ENCODE peak calls at places on chromosomes 5 and 9, in nine cellular contexts. One of them, this sample, is unnamed.

GRCh38 chr5:158599132-158599531 is 500.6 kb downstream of the EBF1 start:
- DNase-seq in cardiac muscle cell: peak
- DNase-seq in mucosa of gallbladder: no peak
- DNase-seq in ACHN: no peak
- DNase-seq in heart left ventricle: no peak
- DNase-seq in activated CD4-positive, CD25-positive, alpha-beta regulatory T cell treated with anti-CD3 and anti-CD28 coated beads, Interleukin-2, amount 50 U/mL, for 16 hours: no peak
- DNase-seq in A172: no peak
- DNase-seq in type B pancreatic cell: no peak
- DNase-seq in stimulated activated CD8-positive, alpha-beta memory T cell treated with anti-CD3 and anti-CD28 coated beads, Interleukin-12 subunit alpha, Interleukin-12 subunit beta, amount 100 ng/mL, for 4 hours: no peak
- DNase-seq in this sample: no peak

GRCh38 chr5:39520232-39520572 is 95.4 kb upstream of the DAB2 start:
- DNase-seq in stimulated activated CD8-positive, alpha-beta memory T cell treated with anti-CD3 and anti-CD28 coated beads, Interleukin-12 subunit alpha, Interleukin-12 subunit beta, amount 100 ng/mL, for 4 hours: no peak
- DNase-seq in A172: peak
- DNase-seq in heart left ventricle: no peak
- DNase-seq in type B pancreatic cell: no peak
- DNase-seq in activated CD4-positive, CD25-positive, alpha-beta regulatory T cell treated with anti-CD3 and anti-CD28 coated beads, Interleukin-2, amount 50 U/mL, for 16 hours: no peak
- DNase-seq in ACHN: peak
- DNase-seq in cardiac muscle cell: peak
- DNase-seq in mucosa of gallbladder: no peak
- DNase-seq in this sample: no peak

GRCh38 chr9:87771251-87772006 is 45.5 kb downstream of the CTSL start:
- DNase-seq in type B pancreatic cell: no peak
- DNase-seq in stimulated activated CD8-positive, alpha-beta memory T cell treated with anti-CD3 and anti-CD28 coated beads, Interleukin-12 subunit alpha, Interleukin-12 subunit beta, amount 100 ng/mL, for 4 hours: no peak
- DNase-seq in cardiac muscle cell: no peak
- DNase-seq in ACHN: peak
- DNase-seq in A172: no peak
- DNase-seq in mucosa of gallbladder: no peak
- DNase-seq in heart left ventricle: no peak
- DNase-seq in activated CD4-positive, CD25-positive, alpha-beta regulatory T cell treated with anti-CD3 and anti-CD28 coated beads, Interleukin-2, amount 50 U/mL, for 16 hours: no peak
- DNase-seq in this sample: no peak

GRCh38 chr5:84603557-84604185 is 219.0 kb upstream of the EDIL3 start:
- DNase-seq in mucosa of gallbladder: no peak
- DNase-seq in stimulated activated CD8-positive, alpha-beta memory T cell treated with anti-CD3 and anti-CD28 coated beads, Interleukin-12 subunit alpha, Interleukin-12 subunit beta, amount 100 ng/mL, for 4 hours: no peak
- DNase-seq in A172: peak
- DNase-seq in heart left ventricle: no peak
- DNase-seq in cardiac muscle cell: peak
- DNase-seq in type B pancreatic cell: no peak
- DNase-seq in activated CD4-positive, CD25-positive, alpha-beta regulatory T cell treated with anti-CD3 and anti-CD28 coated beads, Interleukin-2, amount 50 U/mL, for 16 hours: no peak
- DNase-seq in ACHN: no peak
- DNase-seq in this sample: no peak

GRCh38 chr9:119289740-119290139 is 79.5 kb downstream of the BRINP1 start:
- DNase-seq in heart left ventricle: no peak
- DNase-seq in mucosa of gallbladder: peak
- DNase-seq in cardiac muscle cell: peak
- DNase-seq in stimulated activated CD8-positive, alpha-beta memory T cell treated with anti-CD3 and anti-CD28 coated beads, Interleukin-12 subunit alpha, Interleukin-12 subunit beta, amount 100 ng/mL, for 4 hours: no peak
- DNase-seq in A172: peak
- DNase-seq in ACHN: peak
- DNase-seq in activated CD4-positive, CD25-positive, alpha-beta regulatory T cell treated with anti-CD3 and anti-CD28 coated beads, Interleukin-2, amount 50 U/mL, for 16 hours: no peak
- DNase-seq in type B pancreatic cell: no peak
- DNase-seq in this sample: peak

GRCh38 chr9:25613709-25614108 is 64.5 kb downstream of the TUSC1 start:
- DNase-seq in type B pancreatic cell: no peak
- DNase-seq in stimulated activated CD8-positive, alpha-beta memory T cell treated with anti-CD3 and anti-CD28 coated beads, Interleukin-12 subunit alpha, Interleukin-12 subunit beta, amount 100 ng/mL, for 4 hours: no peak
- DNase-seq in mucosa of gallbladder: no peak
- DNase-seq in cardiac muscle cell: no peak
- DNase-seq in heart left ventricle: no peak
- DNase-seq in A172: no peak
- DNase-seq in activated CD4-positive, CD25-positive, alpha-beta regulatory T cell treated with anti-CD3 and anti-CD28 coated beads, Interleukin-2, amount 50 U/mL, for 16 hours: no peak
- DNase-seq in ACHN: no peak
- DNase-seq in this sample: no peak

GRCh38 chr9:107548298-107549142 is 59.0 kb upstream of the KLF4 start:
- DNase-seq in mucosa of gallbladder: no peak
- DNase-seq in heart left ventricle: no peak
- DNase-seq in ACHN: peak
- DNase-seq in type B pancreatic cell: no peak
- DNase-seq in A172: peak
- DNase-seq in stimulated activated CD8-positive, alpha-beta memory T cell treated with anti-CD3 and anti-CD28 coated beads, Interleukin-12 subunit alpha, Interleukin-12 subunit beta, amount 100 ng/mL, for 4 hours: no peak
- DNase-seq in cardiac muscle cell: peak
- DNase-seq in activated CD4-positive, CD25-positive, alpha-beta regulatory T cell treated with anti-CD3 and anti-CD28 coated beads, Interleukin-2, amount 50 U/mL, for 16 hours: no peak
- DNase-seq in this sample: no peak

GRCh38 chr5:1411099-1411498 is 34.1 kb downstream of the SLC6A3 start:
- DNase-seq in stimulated activated CD8-positive, alpha-beta memory T cell treated with anti-CD3 and anti-CD28 coated beads, Interleukin-12 subunit alpha, Interleukin-12 subunit beta, amount 100 ng/mL, for 4 hours: no peak
- DNase-seq in heart left ventricle: peak
- DNase-seq in ACHN: no peak
- DNase-seq in mucosa of gallbladder: no peak
- DNase-seq in activated CD4-positive, CD25-positive, alpha-beta regulatory T cell treated with anti-CD3 and anti-CD28 coated beads, Interleukin-2, amount 50 U/mL, for 16 hours: no peak
- DNase-seq in cardiac muscle cell: no peak
- DNase-seq in type B pancreatic cell: no peak
- DNase-seq in A172: no peak
- DNase-seq in this sample: no peak

GRCh38 chr9:101566904-101567724 is 27.7 kb downstream of the PPP3R2 start:
- DNase-seq in heart left ventricle: no peak
- DNase-seq in activated CD4-positive, CD25-positive, alpha-beta regulatory T cell treated with anti-CD3 and anti-CD28 coated beads, Interleukin-2, amount 50 U/mL, for 16 hours: no peak
- DNase-seq in ACHN: peak
- DNase-seq in A172: peak
- DNase-seq in stimulated activated CD8-positive, alpha-beta memory T cell treated with anti-CD3 and anti-CD28 coated beads, Interleukin-12 subunit alpha, Interleukin-12 subunit beta, amount 100 ng/mL, for 4 hours: no peak
- DNase-seq in cardiac muscle cell: peak
- DNase-seq in mucosa of gallbladder: no peak
- DNase-seq in type B pancreatic cell: no peak
- DNase-seq in this sample: no peak

GRCh38 chr9:32665101-32665500 is 29.6 kb upstream of the TAF1L start:
- DNase-seq in heart left ventricle: no peak
- DNase-seq in cardiac muscle cell: no peak
- DNase-seq in type B pancreatic cell: no peak
- DNase-seq in ACHN: no peak
- DNase-seq in activated CD4-positive, CD25-positive, alpha-beta regulatory T cell treated with anti-CD3 and anti-CD28 coated beads, Interleukin-2, amount 50 U/mL, for 16 hours: no peak
- DNase-seq in A172: peak
- DNase-seq in stimulated activated CD8-positive, alpha-beta memory T cell treated with anti-CD3 and anti-CD28 coated beads, Interleukin-12 subunit alpha, Interleukin-12 subunit beta, amount 100 ng/mL, for 4 hours: no peak
- DNase-seq in mucosa of gallbladder: no peak
- DNase-seq in this sample: no peak

GRCh38 chr9:87387351-87388055 is 110.2 kb upstream of the DAPK1 start:
- DNase-seq in type B pancreatic cell: peak
- DNase-seq in mucosa of gallbladder: no peak
- DNase-seq in cardiac muscle cell: no peak
- DNase-seq in ACHN: peak
- DNase-seq in A172: peak
- DNase-seq in stimulated activated CD8-positive, alpha-beta memory T cell treated with anti-CD3 and anti-CD28 coated beads, Interleukin-12 subunit alpha, Interleukin-12 subunit beta, amount 100 ng/mL, for 4 hours: no peak
- DNase-seq in activated CD4-positive, CD25-positive, alpha-beta regulatory T cell treated with anti-CD3 and anti-CD28 coated beads, Interleukin-2, amount 50 U/mL, for 16 hours: no peak
- DNase-seq in heart left ventricle: no peak
- DNase-seq in this sample: no peak

GRCh38 chr9:121289554-121290370 is 21.8 kb downstream of the GSN start:
- DNase-seq in A172: no peak
- DNase-seq in mucosa of gallbladder: no peak
- DNase-seq in cardiac muscle cell: peak
- DNase-seq in stimulated activated CD8-positive, alpha-beta memory T cell treated with anti-CD3 and anti-CD28 coated beads, Interleukin-12 subunit alpha, Interleukin-12 subunit beta, amount 100 ng/mL, for 4 hours: no peak
- DNase-seq in ACHN: no peak
- DNase-seq in type B pancreatic cell: no peak
- DNase-seq in activated CD4-positive, CD25-positive, alpha-beta regulatory T cell treated with anti-CD3 and anti-CD28 coated beads, Interleukin-2, amount 50 U/mL, for 16 hours: no peak
- DNase-seq in heart left ventricle: no peak
- DNase-seq in this sample: no peak